ENCODE peak calls at places on chromosomes 7 and 10, in ten cellular contexts. One of them, this sample, is unnamed.

GRCh38 chr10:121998462-121998861 is 9.5 kb downstream of the TACC2 start:
- DNase-seq in bronchial epithelial cell: no peak
- DNase-seq in hypothalamus: no peak
- DNase-seq in NCI-H1105: no peak
- DNase-seq in T1000: no peak
- DNase-seq in nephron progenitor cell: no peak
- DNase-seq in fibroblast of lung: no peak
- DNase-seq in activated CD8-positive, alpha-beta memory T cell treated with anti-CD3 and anti-CD28 coated beads for 1 hour: no peak
- DNase-seq in T-helper 1 cell: no peak
- DNase-seq in transverse colon: no peak
- DNase-seq in this sample: no peak

GRCh38 chr10:132535065-132535651 is 2.4 kb upstream of the INPP5A start:
- DNase-seq in T-helper 1 cell: no peak
- DNase-seq in nephron progenitor cell: no peak
- DNase-seq in hypothalamus: no peak
- DNase-seq in transverse colon: no peak
- DNase-seq in bronchial epithelial cell: no peak
- DNase-seq in fibroblast of lung: no peak
- DNase-seq in activated CD8-positive, alpha-beta memory T cell treated with anti-CD3 and anti-CD28 coated beads for 1 hour: no peak
- DNase-seq in NCI-H1105: no peak
- DNase-seq in T1000: no peak
- DNase-seq in this sample: no peak

GRCh38 chr7:44308741-44309270 is 16.6 kb downstream of the CAMK2B start:
- DNase-seq in NCI-H1105: no peak
- DNase-seq in transverse colon: no peak
- DNase-seq in T1000: no peak
- DNase-seq in T-helper 1 cell: no peak
- DNase-seq in bronchial epithelial cell: no peak
- DNase-seq in nephron progenitor cell: no peak
- DNase-seq in activated CD8-positive, alpha-beta memory T cell treated with anti-CD3 and anti-CD28 coated beads for 1 hour: no peak
- DNase-seq in hypothalamus: no peak
- DNase-seq in fibroblast of lung: no peak
- DNase-seq in this sample: no peak

GRCh38 chr10:131870831-131871672 is 29.8 kb upstream of the PPP2R2D start:
- DNase-seq in NCI-H1105: no peak
- DNase-seq in bronchial epithelial cell: peak
- DNase-seq in activated CD8-positive, alpha-beta memory T cell treated with anti-CD3 and anti-CD28 coated beads for 1 hour: no peak
- DNase-seq in nephron progenitor cell: no peak
- DNase-seq in T1000: no peak
- DNase-seq in hypothalamus: no peak
- DNase-seq in transverse colon: no peak
- DNase-seq in fibroblast of lung: no peak
- DNase-seq in T-helper 1 cell: no peak
- DNase-seq in this sample: no peak

GRCh38 chr7:46603296-46603701 is 682.2 kb upstream of the IGFBP3 start:
- DNase-seq in fibroblast of lung: peak
- DNase-seq in activated CD8-positive, alpha-beta memory T cell treated with anti-CD3 and anti-CD28 coated beads for 1 hour: no peak
- DNase-seq in T-helper 1 cell: no peak
- DNase-seq in transverse colon: no peak
- DNase-seq in hypothalamus: no peak
- DNase-seq in NCI-H1105: no peak
- DNase-seq in bronchial epithelial cell: no peak
- DNase-seq in nephron progenitor cell: no peak
- DNase-seq in T1000: no peak
- DNase-seq in this sample: no peak

GRCh38 chr10:125000366-125001312 is 58.7 kb downstream of the ZRANB1 start:
- DNase-seq in fibroblast of lung: peak
- DNase-seq in bronchial epithelial cell: peak
- DNase-seq in transverse colon: peak
- DNase-seq in NCI-H1105: no peak
- DNase-seq in hypothalamus: no peak
- DNase-seq in activated CD8-positive, alpha-beta memory T cell treated with anti-CD3 and anti-CD28 coated beads for 1 hour: no peak
- DNase-seq in T-helper 1 cell: no peak
- DNase-seq in T1000: no peak
- DNase-seq in nephron progenitor cell: no peak
- DNase-seq in this sample: no peak

GRCh38 chr10:1347962-1348772 is 292.0 kb downstream of the WDR37 start:
- DNase-seq in bronchial epithelial cell: no peak
- DNase-seq in activated CD8-positive, alpha-beta memory T cell treated with anti-CD3 and anti-CD28 coated beads for 1 hour: no peak
- DNase-seq in hypothalamus: no peak
- DNase-seq in nephron progenitor cell: peak
- DNase-seq in T-helper 1 cell: no peak
- DNase-seq in fibroblast of lung: no peak
- DNase-seq in NCI-H1105: no peak
- DNase-seq in T1000: no peak
- DNase-seq in transverse colon: no peak
- DNase-seq in this sample: no peak

GRCh38 chr7:12646139-12646538 is 41.3 kb upstream of the ARL4A start:
- DNase-seq in hypothalamus: no peak
- DNase-seq in bronchial epithelial cell: no peak
- DNase-seq in NCI-H1105: no peak
- DNase-seq in transverse colon: no peak
- DNase-seq in T1000: no peak
- DNase-seq in activated CD8-positive, alpha-beta memory T cell treated with anti-CD3 and anti-CD28 coated beads for 1 hour: no peak
- DNase-seq in fibroblast of lung: no peak
- DNase-seq in nephron progenitor cell: no peak
- DNase-seq in T-helper 1 cell: no peak
- DNase-seq in this sample: peak

GRCh38 chr7:48088559-48089414 is at the start of gene UPP1:
- DNase-seq in fibroblast of lung: peak
- DNase-seq in T1000: peak
- DNase-seq in activated CD8-positive, alpha-beta memory T cell treated with anti-CD3 and anti-CD28 coated beads for 1 hour: peak
- DNase-seq in transverse colon: peak
- DNase-seq in hypothalamus: peak
- DNase-seq in NCI-H1105: peak
- DNase-seq in nephron progenitor cell: peak
- DNase-seq in T-helper 1 cell: peak
- DNase-seq in bronchial epithelial cell: peak
- DNase-seq in this sample: peak

GRCh38 chr10:130300608-130301025 is 164.4 kb downstream of the GLRX3 start:
- DNase-seq in NCI-H1105: no peak
- DNase-seq in T-helper 1 cell: peak
- DNase-seq in T1000: no peak
- DNase-seq in bronchial epithelial cell: no peak
- DNase-seq in nephron progenitor cell: no peak
- DNase-seq in transverse colon: no peak
- DNase-seq in fibroblast of lung: peak
- DNase-seq in hypothalamus: no peak
- DNase-seq in activated CD8-positive, alpha-beta memory T cell treated with anti-CD3 and anti-CD28 coated beads for 1 hour: no peak
- DNase-seq in this sample: no peak

GRCh38 chr10:52895066-52895465 is 122.5 kb upstream of the MBL2 start:
- DNase-seq in fibroblast of lung: no peak
- DNase-seq in hypothalamus: no peak
- DNase-seq in T-helper 1 cell: no peak
- DNase-seq in activated CD8-positive, alpha-beta memory T cell treated with anti-CD3 and anti-CD28 coated beads for 1 hour: no peak
- DNase-seq in NCI-H1105: no peak
- DNase-seq in transverse colon: no peak
- DNase-seq in bronchial epithelial cell: no peak
- DNase-seq in T1000: no peak
- DNase-seq in nephron progenitor cell: no peak
- DNase-seq in this sample: no peak

GRCh38 chr7:30984359-30985107 is 20.8 kb downstream of the GHRHR start:
- DNase-seq in fibroblast of lung: peak
- DNase-seq in nephron progenitor cell: no peak
- DNase-seq in NCI-H1105: no peak
- DNase-seq in bronchial epithelial cell: peak
- DNase-seq in T-helper 1 cell: no peak
- DNase-seq in hypothalamus: no peak
- DNase-seq in activated CD8-positive, alpha-beta memory T cell treated with anti-CD3 and anti-CD28 coated beads for 1 hour: no peak
- DNase-seq in transverse colon: no peak
- DNase-seq in T1000: peak
- DNase-seq in this sample: no peak

GRCh38 chr10:125115409-125115808 is 45.0 kb downstream of the CTBP2 start:
- DNase-seq in T-helper 1 cell: no peak
- DNase-seq in hypothalamus: no peak
- DNase-seq in activated CD8-positive, alpha-beta memory T cell treated with anti-CD3 and anti-CD28 coated beads for 1 hour: no peak
- DNase-seq in fibroblast of lung: no peak
- DNase-seq in nephron progenitor cell: no peak
- DNase-seq in NCI-H1105: no peak
- DNase-seq in bronchial epithelial cell: no peak
- DNase-seq in transverse colon: no peak
- DNase-seq in T1000: no peak
- DNase-seq in this sample: no peak

GRCh38 chr7:139731802-139732470 is 45.9 kb downstream of the HIPK2 start:
- DNase-seq in NCI-H1105: no peak
- DNase-seq in T-helper 1 cell: no peak
- DNase-seq in transverse colon: peak
- DNase-seq in activated CD8-positive, alpha-beta memory T cell treated with anti-CD3 and anti-CD28 coated beads for 1 hour: no peak
- DNase-seq in hypothalamus: no peak
- DNase-seq in nephron progenitor cell: no peak
- DNase-seq in bronchial epithelial cell: peak
- DNase-seq in T1000: peak
- DNase-seq in fibroblast of lung: peak
- DNase-seq in this sample: peak

GRCh38 chr7:93799750-93800357 is 90.7 kb downstream of the TFPI2 start:
- DNase-seq in NCI-H1105: no peak
- DNase-seq in nephron progenitor cell: peak
- DNase-seq in hypothalamus: no peak
- DNase-seq in bronchial epithelial cell: peak
- DNase-seq in activated CD8-positive, alpha-beta memory T cell treated with anti-CD3 and anti-CD28 coated beads for 1 hour: no peak
- DNase-seq in fibroblast of lung: peak
- DNase-seq in T1000: no peak
- DNase-seq in T-helper 1 cell: no peak
- DNase-seq in transverse colon: no peak
- DNase-seq in this sample: peak

GRCh38 chr7:80611779-80612178 is 26.7 kb upstream of the CD36 start:
- DNase-seq in bronchial epithelial cell: peak
- DNase-seq in T-helper 1 cell: no peak
- DNase-seq in T1000: no peak
- DNase-seq in NCI-H1105: peak
- DNase-seq in fibroblast of lung: peak
- DNase-seq in nephron progenitor cell: no peak
- DNase-seq in transverse colon: no peak
- DNase-seq in activated CD8-positive, alpha-beta memory T cell treated with anti-CD3 and anti-CD28 coated beads for 1 hour: no peak
- DNase-seq in hypothalamus: no peak
- DNase-seq in this sample: no peak

GRCh38 chr10:129501652-129502436 is 34.8 kb downstream of the MGMT start:
- DNase-seq in T1000: no peak
- DNase-seq in fibroblast of lung: no peak
- DNase-seq in nephron progenitor cell: no peak
- DNase-seq in activated CD8-positive, alpha-beta memory T cell treated with anti-CD3 and anti-CD28 coated beads for 1 hour: no peak
- DNase-seq in transverse colon: no peak
- DNase-seq in hypothalamus: no peak
- DNase-seq in T-helper 1 cell: no peak
- DNase-seq in NCI-H1105: peak
- DNase-seq in bronchial epithelial cell: peak
- DNase-seq in this sample: no peak

GRCh38 chr7:76225379-76225778 is 23.7 kb downstream of the SRRM3 start:
- DNase-seq in NCI-H1105: no peak
- DNase-seq in activated CD8-positive, alpha-beta memory T cell treated with anti-CD3 and anti-CD28 coated beads for 1 hour: no peak
- DNase-seq in bronchial epithelial cell: peak
- DNase-seq in fibroblast of lung: peak
- DNase-seq in nephron progenitor cell: peak
- DNase-seq in transverse colon: no peak
- DNase-seq in T-helper 1 cell: peak
- DNase-seq in hypothalamus: no peak
- DNase-seq in T1000: no peak
- DNase-seq in this sample: no peak

GRCh38 chr7:88095-88926 is 104.1 kb upstream of the FAM20C start:
- DNase-seq in NCI-H1105: no peak
- DNase-seq in fibroblast of lung: no peak
- DNase-seq in bronchial epithelial cell: no peak
- DNase-seq in nephron progenitor cell: no peak
- DNase-seq in transverse colon: no peak
- DNase-seq in T1000: no peak
- DNase-seq in activated CD8-positive, alpha-beta memory T cell treated with anti-CD3 and anti-CD28 coated beads for 1 hour: no peak
- DNase-seq in hypothalamus: no peak
- DNase-seq in T-helper 1 cell: no peak
- DNase-seq in this sample: no peak

GRCh38 chr10:110609592-110609991 is 34.5 kb upstream of the RBM20 start:
- DNase-seq in activated CD8-positive, alpha-beta memory T cell treated with anti-CD3 and anti-CD28 coated beads for 1 hour: no peak
- DNase-seq in T1000: no peak
- DNase-seq in bronchial epithelial cell: peak
- DNase-seq in fibroblast of lung: no peak
- DNase-seq in nephron progenitor cell: no peak
- DNase-seq in hypothalamus: no peak
- DNase-seq in NCI-H1105: peak
- DNase-seq in T-helper 1 cell: no peak
- DNase-seq in transverse colon: no peak
- DNase-seq in this sample: peak

GRCh38 chr10:127044191-127044590 is 139.0 kb downstream of the DOCK1 start:
- DNase-seq in fibroblast of lung: no peak
- DNase-seq in NCI-H1105: no peak
- DNase-seq in bronchial epithelial cell: peak
- DNase-seq in hypothalamus: no peak
- DNase-seq in transverse colon: peak
- DNase-seq in T1000: no peak
- DNase-seq in nephron progenitor cell: no peak
- DNase-seq in activated CD8-positive, alpha-beta memory T cell treated with anti-CD3 and anti-CD28 coated beads for 1 hour: no peak
- DNase-seq in T-helper 1 cell: no peak
- DNase-seq in this sample: no peak

GRCh38 chr7:149459201-149459539 is 1.7 kb downstream of the ZNF777 start:
- DNase-seq in T1000: no peak
- DNase-seq in fibroblast of lung: no peak
- DNase-seq in NCI-H1105: no peak
- DNase-seq in bronchial epithelial cell: no peak
- DNase-seq in transverse colon: no peak
- DNase-seq in nephron progenitor cell: no peak
- DNase-seq in hypothalamus: no peak
- DNase-seq in activated CD8-positive, alpha-beta memory T cell treated with anti-CD3 and anti-CD28 coated beads for 1 hour: no peak
- DNase-seq in T-helper 1 cell: no peak
- DNase-seq in this sample: no peak

GRCh38 chr10:75926763-75927162 is 495.3 kb downstream of the LRMDA start:
- DNase-seq in transverse colon: peak
- DNase-seq in hypothalamus: no peak
- DNase-seq in NCI-H1105: no peak
- DNase-seq in bronchial epithelial cell: no peak
- DNase-seq in T-helper 1 cell: no peak
- DNase-seq in T1000: no peak
- DNase-seq in activated CD8-positive, alpha-beta memory T cell treated with anti-CD3 and anti-CD28 coated beads for 1 hour: no peak
- DNase-seq in fibroblast of lung: no peak
- DNase-seq in nephron progenitor cell: no peak
- DNase-seq in this sample: no peak

GRCh38 chr7:7276151-7276550 is 93.8 kb downstream of the C1GALT1 start:
- DNase-seq in T-helper 1 cell: no peak
- DNase-seq in bronchial epithelial cell: no peak
- DNase-seq in hypothalamus: no peak
- DNase-seq in fibroblast of lung: peak
- DNase-seq in activated CD8-positive, alpha-beta memory T cell treated with anti-CD3 and anti-CD28 coated beads for 1 hour: no peak
- DNase-seq in nephron progenitor cell: no peak
- DNase-seq in T1000: no peak
- DNase-seq in NCI-H1105: no peak
- DNase-seq in transverse colon: no peak
- DNase-seq in this sample: peak

GRCh38 chr7:5708271-5708670 is 73.2 kb downstream of the RNF216 start:
- DNase-seq in transverse colon: no peak
- DNase-seq in fibroblast of lung: no peak
- DNase-seq in T-helper 1 cell: no peak
- DNase-seq in activated CD8-positive, alpha-beta memory T cell treated with anti-CD3 and anti-CD28 coated beads for 1 hour: no peak
- DNase-seq in T1000: no peak
- DNase-seq in hypothalamus: no peak
- DNase-seq in nephron progenitor cell: no peak
- DNase-seq in bronchial epithelial cell: no peak
- DNase-seq in NCI-H1105: no peak
- DNase-seq in this sample: no peak

GRCh38 chr10:86782691-86783418 is 26.4 kb downstream of the BMPR1A start:
- DNase-seq in hypothalamus: no peak
- DNase-seq in bronchial epithelial cell: no peak
- DNase-seq in T-helper 1 cell: no peak
- DNase-seq in activated CD8-positive, alpha-beta memory T cell treated with anti-CD3 and anti-CD28 coated beads for 1 hour: no peak
- DNase-seq in NCI-H1105: no peak
- DNase-seq in nephron progenitor cell: no peak
- DNase-seq in T1000: no peak
- DNase-seq in transverse colon: no peak
- DNase-seq in fibroblast of lung: peak
- DNase-seq in this sample: no peak

GRCh38 chr10:121036431-121036830 is 185.3 kb downstream of the WDR11 start:
- DNase-seq in T1000: no peak
- DNase-seq in T-helper 1 cell: no peak
- DNase-seq in NCI-H1105: no peak
- DNase-seq in fibroblast of lung: no peak
- DNase-seq in nephron progenitor cell: no peak
- DNase-seq in bronchial epithelial cell: peak
- DNase-seq in activated CD8-positive, alpha-beta memory T cell treated with anti-CD3 and anti-CD28 coated beads for 1 hour: no peak
- DNase-seq in hypothalamus: no peak
- DNase-seq in transverse colon: peak
- DNase-seq in this sample: no peak

GRCh38 chr7:141675431-141676210 is 26.3 kb downstream of the DENND11 start:
- DNase-seq in T-helper 1 cell: peak
- DNase-seq in bronchial epithelial cell: no peak
- DNase-seq in transverse colon: no peak
- DNase-seq in activated CD8-positive, alpha-beta memory T cell treated with anti-CD3 and anti-CD28 coated beads for 1 hour: no peak
- DNase-seq in fibroblast of lung: no peak
- DNase-seq in T1000: no peak
- DNase-seq in hypothalamus: no peak
- DNase-seq in NCI-H1105: no peak
- DNase-seq in nephron progenitor cell: no peak
- DNase-seq in this sample: no peak